ENCODE peak calls at places on chromosomes 11 and 22, in six cellular contexts. V, Y, E, I, L and O are unnamed samples.
A peak's percentile ranks its signal among the peaks of the same experiment; 100 is the strongest.

GRCh38 chr11:70290341-70291065 is 20.0 kb downstream of the PPFIA1 start:
- DNase-seq in V (no peak), Y (no peak), E (no peak), I (no peak), L (no peak), O (no peak)

GRCh38 chr22:50705851-50706351 is 32.1 kb upstream of the ACR start:
- DNase-seq in V (no peak), Y (no peak), E (no peak), I (no peak), L (no peak), O (no peak)

GRCh38 chr11:26134053-26134452 is 197.9 kb upstream of the ANO3 start:
- DNase-seq in V (no peak), Y (no peak), E (no peak), I (no peak), L (no peak), O (no peak)

GRCh38 chr11:2655834-2656622 is 43.8 kb downstream of the KCNQ1OT1 start:
- DNase-seq in V (no peak), Y (peak; percentile 48), E (peak; percentile 47), I (no peak), L (no peak), O (no peak)

GRCh38 chr11:120564573-120565301 is 53.2 kb downstream of the GRIK4 start:
- DNase-seq in V (no peak), Y (peak; percentile 45), E (peak; percentile 82), I (no peak), L (no peak), O (peak; percentile 38)

GRCh38 chr11:21625982-21626381 is 566.9 kb upstream of the ANO5 start:
- DNase-seq in V (no peak), Y (peak; percentile 28), E (peak; percentile 40), I (no peak), L (no peak), O (no peak)

GRCh38 chr11:76119779-76120178 is 86.5 kb downstream of the WNT11 start:
- DNase-seq in V (no peak), Y (peak; percentile 28), E (no peak), I (no peak), L (no peak), O (no peak)

GRCh38 chr11:118152552-118153471 is at the start of gene SCN4B:
- DNase-seq in V (peak; percentile 71), Y (peak; percentile 36), E (peak; percentile 52), I (no peak), L (no peak), O (peak; percentile 71)

GRCh38 chr22:37427711-37428635 is 694 bp upstream of the ELFN2 start:
- DNase-seq in V (no peak), Y (no peak), E (no peak), I (no peak), L (no peak), O (no peak)

GRCh38 chr22:45692549-45692948 is 20.9 kb downstream of the ATXN10 start:
- DNase-seq in V (no peak), Y (peak; percentile 53), E (no peak), I (peak; percentile 91), L (no peak), O (no peak)

GRCh38 chr22:34161724-34162123 is 241.4 kb upstream of the LARGE1 start:
- DNase-seq in V (no peak), Y (no peak), E (no peak), I (no peak), L (no peak), O (no peak)

GRCh38 chr11:39628311-39628710 is 1831.1 kb downstream of the LRRC4C start:
- DNase-seq in V (no peak), Y (no peak), E (no peak), I (no peak), L (no peak), O (no peak)

GRCh38 chr11:18010271-18010670 is 2.6 kb downstream of the SERGEF start:
- DNase-seq in V (no peak), Y (no peak), E (no peak), I (no peak), L (no peak), O (no peak)

GRCh38 chr11:34104680-34105078 is 750 bp upstream of the NAT10 start:
- DNase-seq in V (no peak), Y (no peak), E (no peak), I (no peak), L (no peak), O (no peak)

GRCh38 chr22:35540600-35541253 is at the start of gene RASD2:
- DNase-seq in V (peak; percentile 24), Y (no peak), E (peak; percentile 34), I (peak; percentile 63), L (no peak), O (no peak)

GRCh38 chr22:24421428-24421931 is 5.9 kb upstream of the ADORA2A start:
- DNase-seq in V (no peak), Y (no peak), E (no peak), I (no peak), L (no peak), O (no peak)

GRCh38 chr11:15229069-15229468 is 114.3 kb downstream of the INSC start:
- DNase-seq in V (no peak), Y (peak; percentile 25), E (no peak), I (no peak), L (no peak), O (peak; percentile 56)

GRCh38 chr11:62123669-62124185 is at the start of gene INCENP:
- DNase-seq in V (peak; percentile 97), Y (peak; percentile 99), E (peak; percentile 98), I (peak; percentile 99), L (peak; percentile 97), O (peak; percentile 99)
- TF ChIP-seq CTCF in V (no peak), Y (no peak), E (no peak), I (no peak), L (no peak), O (no peak)

GRCh38 chr11:133697161-133697560 is 148.2 kb downstream of the SPATA19 start:
- DNase-seq in V (no peak), Y (no peak), E (no peak), I (no peak), L (no peak), O (no peak)

GRCh38 chr11:133693110-133693509 is 152.2 kb downstream of the SPATA19 start:
- DNase-seq in V (no peak), Y (no peak), E (no peak), I (no peak), L (no peak), O (no peak)

GRCh38 chr11:133692371-133692770 is 152.9 kb downstream of the SPATA19 start:
- DNase-seq in V (no peak), Y (no peak), E (no peak), I (no peak), L (no peak), O (no peak)

GRCh38 chr11:133695376-133695775 is 149.9 kb downstream of the SPATA19 start:
- DNase-seq in V (no peak), Y (no peak), E (no peak), I (no peak), L (no peak), O (no peak)

GRCh38 chr11:133694701-133695100 is 150.6 kb downstream of the SPATA19 start:
- DNase-seq in V (no peak), Y (no peak), E (no peak), I (no peak), L (no peak), O (no peak)
- H3K4me3 ChIP-seq in V (no peak overlapping the region), Y (no peak overlapping the region), E (no peak overlapping the region), I (no peak overlapping the region), L (no peak overlapping the region), O (no peak overlapping the region)

GRCh38 chr11:6900327-6900999 is 8.2 kb upstream of the OR2D2 start:
- DNase-seq in V (no peak), Y (peak; percentile 5), E (no peak), I (no peak), L (no peak), O (no peak)
- TF ChIP-seq CTCF in V (no peak), Y (no peak), E (no peak), I (peak; percentile 30), L (no peak), O (no peak)

GRCh38 chr22:42993651-42994275 is 21.2 kb downstream of the PACSIN2 start:
- DNase-seq in V (peak; percentile 55), Y (peak; percentile 64), E (peak; percentile 64), I (peak; percentile 92), L (no peak), O (peak; percentile 46)
- H3K4me3 ChIP-seq in V (peak overlapping the region; percentile 31), Y (no peak overlapping the region), E (no peak overlapping the region), I (peak overlapping the region; percentile 47), L (peak overlapping the region; percentile 67), O (no peak overlapping the region)

GRCh38 chr11:85647604-85648299 is at the start of gene TMEM126A:
- DNase-seq in V (peak; percentile 86), Y (peak; percentile 80), E (peak; percentile 89), I (peak; percentile 95), L (peak; percentile 91), O (peak; percentile 94)
- TF ChIP-seq CTCF in V (peak; percentile 23), Y (no peak), E (no peak), I (no peak), L (no peak), O (no peak)

DNA sequence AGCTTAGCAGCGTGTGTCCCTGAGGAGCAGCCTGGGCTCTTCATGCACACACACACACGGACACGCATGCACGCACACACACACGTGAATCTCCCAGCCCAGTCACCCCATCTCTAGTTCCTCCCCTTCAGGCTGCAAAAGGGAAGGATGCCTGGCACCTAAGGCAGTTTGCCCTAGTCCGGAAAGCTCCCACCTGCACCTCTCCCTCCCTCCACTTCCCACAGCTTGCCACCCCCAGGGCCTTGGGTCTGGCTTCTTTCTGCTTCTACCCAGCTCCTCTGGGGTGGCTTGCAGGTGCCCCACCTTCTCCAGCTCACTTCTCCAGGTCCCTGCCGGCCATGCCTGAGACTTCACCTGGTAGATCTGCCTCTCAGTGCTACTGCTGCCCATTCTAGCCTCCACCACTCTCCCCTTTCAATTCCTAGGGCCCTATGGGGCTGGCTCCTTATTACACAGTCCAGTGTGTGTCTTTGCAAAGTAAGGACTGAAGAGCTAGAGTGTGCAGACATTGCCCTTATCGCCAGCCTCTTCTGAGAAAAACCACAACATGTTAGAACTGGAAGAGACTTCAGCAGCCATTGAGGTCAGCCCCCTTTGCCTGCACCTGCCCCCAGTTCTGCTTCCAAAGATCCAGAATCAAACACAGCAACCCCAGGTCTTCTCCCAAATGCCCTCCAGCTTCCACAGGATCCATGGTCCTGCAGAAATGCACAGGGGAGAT is 33.5 kb upstream of the CHST1 start:
- DNase-seq in V (no peak), Y (no peak), E (no peak), I (no peak), L (no peak), O (no peak)
- H3K4me3 ChIP-seq in V (no peak overlapping the region), Y (no peak overlapping the region), E (no peak overlapping the region), I (no peak overlapping the region), L (no peak overlapping the region), O (no peak overlapping the region)

GRCh38 chr22:17084554-17085276 is at the start of gene IL17RA:
- DNase-seq in V (peak; percentile 91), Y (peak; percentile 89), E (peak; percentile 91), I (peak; percentile 55), L (peak; percentile 90), O (peak; percentile 86)
- TF ChIP-seq CTCF in V (peak; percentile 9), Y (no peak), E (no peak), I (no peak), L (no peak), O (no peak)

DNA sequence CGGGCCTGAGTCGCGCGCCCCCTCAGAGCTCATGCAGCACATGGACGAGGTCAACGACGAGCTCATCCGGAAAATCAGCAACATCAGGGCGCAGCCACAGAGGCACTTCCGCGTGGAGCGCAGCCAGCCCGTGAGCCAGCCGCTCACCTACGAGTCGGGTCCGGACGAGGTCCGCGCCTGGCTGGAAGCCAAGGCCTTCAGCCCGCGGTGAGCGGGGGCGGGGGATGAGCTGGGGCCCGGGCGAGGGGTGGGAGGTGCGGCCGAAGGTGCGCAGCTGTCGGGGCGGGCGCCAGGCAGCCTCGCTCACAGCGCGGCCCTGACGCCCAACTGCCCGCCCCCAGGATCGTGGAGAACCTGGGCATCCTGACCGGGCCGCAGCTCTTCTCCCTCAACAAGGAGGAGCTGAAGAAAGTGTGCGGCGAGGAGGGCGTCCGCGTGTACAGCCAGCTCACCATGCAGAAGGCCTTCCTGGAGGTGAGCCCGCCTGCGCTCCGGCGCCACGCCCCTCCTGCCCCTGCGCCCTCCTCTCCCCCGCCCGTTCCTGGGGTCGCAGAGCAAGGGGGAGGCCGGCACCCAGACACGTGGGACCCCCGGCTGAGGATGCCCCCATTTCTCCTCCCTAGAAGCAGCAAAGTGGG is 20.4 kb downstream of the EPS8L2 start:
- DNase-seq in V (peak; percentile 75), Y (peak; percentile 33), E (peak; percentile 72), I (peak; percentile 85), L (peak; percentile 77), O (no peak)
- H3K4me3 ChIP-seq in V (peak overlapping the region; percentile 23), Y (no peak overlapping the region), E (no peak overlapping the region), I (peak overlapping the region; percentile 58), L (peak overlapping the region; percentile 59), O (no peak overlapping the region)